ENCODE peak calls at places on chromosomes 4 and X, in seven cellular contexts. One of them, this sample, is unnamed.

GRCh38 chrX:21934414-21934813 is 6.1 kb upstream of the SMS start:
- DNase-seq in GM12878: no peak
- DNase-seq in GM23338: no peak
- DNase-seq in A549: no peak
- DNase-seq in HepG2: no peak
- DNase-seq in SK-N-SH: no peak
- DNase-seq in HCT116: no peak
- DNase-seq in this sample: no peak

GRCh38 chr4:139582044-139582443 is 26.0 kb upstream of the SETD7 start:
- DNase-seq in SK-N-SH: no peak
- DNase-seq in A549: no peak
- DNase-seq in GM12878: no peak
- DNase-seq in HepG2: no peak
- DNase-seq in GM23338: no peak
- DNase-seq in HCT116: no peak
- DNase-seq in this sample: no peak

GRCh38 chr4:46993075-46994006 is at the start of gene GABRA4:
- DNase-seq in GM12878: no peak
- DNase-seq in GM23338: peak; percentile 67
- DNase-seq in HepG2: no peak
- DNase-seq in A549: no peak
- DNase-seq in HCT116: no peak
- DNase-seq in SK-N-SH: no peak
- DNase-seq in this sample: no peak

GRCh38 chr4:7771056-7771455 is 168.6 kb downstream of the AFAP1 start:
- DNase-seq in A549: no peak
- DNase-seq in HCT116: no peak
- DNase-seq in SK-N-SH: no peak
- DNase-seq in GM23338: no peak
- DNase-seq in GM12878: no peak
- DNase-seq in HepG2: no peak
- DNase-seq in this sample: no peak

GRCh38 chrX:38214551-38214950 is 6.1 kb downstream of the SRPX start:
- DNase-seq in HepG2: no peak
- DNase-seq in A549: no peak
- DNase-seq in HCT116: no peak
- DNase-seq in GM23338: no peak
- DNase-seq in GM12878: no peak
- DNase-seq in SK-N-SH: no peak
- DNase-seq in this sample: no peak

GRCh38 chrX:13821740-13822139 is 4.8 kb upstream of the GPM6B start:
- DNase-seq in GM12878: no peak
- DNase-seq in SK-N-SH: no peak
- DNase-seq in HCT116: no peak
- DNase-seq in GM23338: no peak
- DNase-seq in HepG2: no peak
- DNase-seq in A549: no peak
- DNase-seq in this sample: no peak

GRCh38 chrX:73289039-73289438 is 74.4 kb upstream of the NAP1L2 start:
- DNase-seq in SK-N-SH: peak; percentile 0
- DNase-seq in HCT116: no peak
- DNase-seq in GM23338: peak; percentile 51
- DNase-seq in A549: no peak
- DNase-seq in HepG2: no peak
- DNase-seq in GM12878: no peak
- DNase-seq in this sample: no peak

GRCh38 chr4:90120037-90120436 is 7.2 kb upstream of the CCSER1 start:
- DNase-seq in SK-N-SH: no peak
- DNase-seq in HCT116: no peak
- DNase-seq in HepG2: no peak
- DNase-seq in A549: no peak
- DNase-seq in GM23338: peak; percentile 64
- DNase-seq in GM12878: no peak
- DNase-seq in this sample: no peak

GRCh38 chrX:13013353-13014110 is 30.9 kb downstream of the FAM9C start:
- DNase-seq in GM12878: no peak
- DNase-seq in HepG2: no peak
- DNase-seq in GM23338: no peak
- DNase-seq in HCT116: no peak
- DNase-seq in A549: no peak
- DNase-seq in SK-N-SH: no peak
- DNase-seq in this sample: peak; percentile 94

GRCh38 chr4:60724623-60725022 is 475.5 kb upstream of the ADGRL3 start:
- DNase-seq in HepG2: no peak
- DNase-seq in GM12878: no peak
- DNase-seq in A549: no peak
- DNase-seq in HCT116: no peak
- DNase-seq in SK-N-SH: no peak
- DNase-seq in GM23338: peak; percentile 8
- DNase-seq in this sample: no peak

GRCh38 chr4:7045961-7046921 is 3.1 kb downstream of the TADA2B start:
- DNase-seq in GM12878: peak; percentile 66
- DNase-seq in GM23338: no peak
- DNase-seq in HCT116: no peak
- DNase-seq in A549: no peak
- DNase-seq in SK-N-SH: no peak
- DNase-seq in HepG2: no peak
- DNase-seq in this sample: no peak

DNA sequence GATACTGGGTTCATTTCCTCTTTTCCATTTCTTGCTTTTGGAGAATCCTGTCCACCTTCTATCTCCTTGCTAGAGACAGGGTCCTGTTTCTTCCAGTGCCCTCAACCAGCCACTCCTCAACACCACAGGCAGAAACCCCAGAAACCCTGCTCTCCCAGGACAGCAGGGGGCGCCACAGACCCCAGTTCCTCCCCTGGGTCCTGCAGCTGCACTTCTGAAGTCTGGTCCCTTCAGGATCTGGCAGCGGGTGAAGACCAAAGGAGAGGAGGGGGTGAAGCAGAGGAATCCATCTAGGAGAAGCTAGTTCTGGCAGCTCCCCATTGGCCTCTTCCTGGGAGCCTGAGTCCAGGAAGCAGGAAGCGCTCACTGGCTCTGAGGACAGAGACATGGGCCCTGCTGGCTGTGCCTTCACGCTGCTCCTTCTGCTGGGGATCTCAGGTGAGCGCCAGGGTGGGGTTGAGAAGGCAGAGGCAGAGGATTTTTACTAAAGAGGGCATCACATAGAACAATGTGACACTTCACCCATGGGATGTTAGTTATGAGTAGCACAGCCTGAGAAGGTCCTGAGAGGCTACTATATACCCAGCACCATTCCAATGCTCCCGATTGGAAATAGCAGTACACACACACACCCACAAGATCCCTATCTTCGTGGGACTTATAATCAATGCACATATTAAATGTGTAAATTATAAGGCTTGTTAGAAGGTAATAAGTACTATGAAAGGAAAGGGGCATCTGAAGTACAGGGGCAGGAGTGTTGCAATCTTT is at the start of gene PRSS48:
- DNase-seq in HCT116: peak; percentile 34
- DNase-seq in SK-N-SH: peak; percentile 68
- DNase-seq in A549: peak; percentile 34
- DNase-seq in HepG2: peak; percentile 55
- DNase-seq in GM23338: peak; percentile 92
- DNase-seq in GM12878: no peak
- DNase-seq in this sample: peak; percentile 51
- TF ChIP-seq REST in HCT116: no peak
- TF ChIP-seq REST in SK-N-SH: no peak
- TF ChIP-seq REST in A549: no peak
- TF ChIP-seq REST in HepG2: no peak
- TF ChIP-seq REST in GM23338: no peak
- TF ChIP-seq REST in GM12878: no peak
- TF ChIP-seq REST in this sample: no peak

GRCh38 chr4:82360298-82361177 is 13.3 kb downstream of the HNRNPD start:
- DNase-seq in GM12878: no peak
- DNase-seq in HCT116: no peak
- DNase-seq in HepG2: no peak
- DNase-seq in SK-N-SH: peak; percentile 30
- DNase-seq in A549: no peak
- DNase-seq in GM23338: peak; percentile 70
- DNase-seq in this sample: no peak

GRCh38 chr4:82358773-82359324 is 14.9 kb downstream of the HNRNPD start:
- DNase-seq in HepG2: no peak
- DNase-seq in SK-N-SH: no peak
- DNase-seq in HCT116: no peak
- DNase-seq in A549: no peak
- DNase-seq in GM23338: no peak
- DNase-seq in GM12878: no peak
- DNase-seq in this sample: no peak

GRCh38 chr4:82367438-82368097 is 6.2 kb downstream of the HNRNPD start:
- DNase-seq in SK-N-SH: no peak
- DNase-seq in HepG2: no peak
- DNase-seq in HCT116: no peak
- DNase-seq in GM23338: no peak
- DNase-seq in A549: no peak
- DNase-seq in GM12878: no peak
- DNase-seq in this sample: no peak

GRCh38 chr4:82362565-82362964 is 11.2 kb downstream of the HNRNPD start:
- DNase-seq in HepG2: no peak
- DNase-seq in SK-N-SH: no peak
- DNase-seq in GM12878: no peak
- DNase-seq in GM23338: no peak
- DNase-seq in HCT116: no peak
- DNase-seq in A549: no peak
- DNase-seq in this sample: no peak

DNA sequence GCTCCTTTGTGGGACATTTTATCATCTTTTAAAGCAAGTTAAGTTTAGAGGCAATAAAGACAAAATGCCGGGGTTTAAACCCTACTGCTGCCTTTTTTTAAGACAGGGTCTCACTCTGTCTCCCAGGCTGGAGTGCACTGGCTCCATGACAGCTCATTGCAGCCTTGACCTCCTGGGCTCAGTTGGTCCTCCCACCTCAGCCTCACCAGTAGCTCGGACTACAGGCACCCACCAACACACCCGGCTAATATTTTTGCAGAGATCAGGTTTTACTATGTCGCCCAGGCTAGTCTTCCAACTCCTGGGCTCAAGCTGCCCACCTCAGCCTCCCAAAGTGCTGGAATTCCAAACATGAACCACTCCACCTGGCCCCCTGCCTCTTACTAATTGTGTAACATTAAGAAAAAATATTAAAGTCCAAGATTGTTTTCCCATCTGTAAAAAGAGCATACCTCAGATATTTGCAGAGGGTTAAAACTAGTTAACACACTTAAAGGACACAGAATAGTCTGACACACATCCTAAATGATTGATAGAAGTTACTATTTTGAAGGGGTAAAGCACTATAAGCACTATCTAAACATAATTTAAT is 9.8 kb downstream of the HNRNPD start:
- DNase-seq in HCT116: no peak
- DNase-seq in GM23338: no peak
- DNase-seq in HepG2: no peak
- DNase-seq in GM12878: no peak
- DNase-seq in SK-N-SH: no peak
- DNase-seq in A549: no peak
- DNase-seq in this sample: no peak
- H3K4me3 ChIP-seq in HCT116: no peak overlapping the region
- H3K4me3 ChIP-seq in GM23338: no peak overlapping the region
- H3K4me3 ChIP-seq in HepG2: no peak overlapping the region
- H3K4me3 ChIP-seq in GM12878: peak overlapping the region; percentile 9
- H3K4me3 ChIP-seq in SK-N-SH: no peak overlapping the region
- H3K4me3 ChIP-seq in A549: no peak overlapping the region
- H3K4me3 ChIP-seq in this sample: no peak overlapping the region

DNA sequence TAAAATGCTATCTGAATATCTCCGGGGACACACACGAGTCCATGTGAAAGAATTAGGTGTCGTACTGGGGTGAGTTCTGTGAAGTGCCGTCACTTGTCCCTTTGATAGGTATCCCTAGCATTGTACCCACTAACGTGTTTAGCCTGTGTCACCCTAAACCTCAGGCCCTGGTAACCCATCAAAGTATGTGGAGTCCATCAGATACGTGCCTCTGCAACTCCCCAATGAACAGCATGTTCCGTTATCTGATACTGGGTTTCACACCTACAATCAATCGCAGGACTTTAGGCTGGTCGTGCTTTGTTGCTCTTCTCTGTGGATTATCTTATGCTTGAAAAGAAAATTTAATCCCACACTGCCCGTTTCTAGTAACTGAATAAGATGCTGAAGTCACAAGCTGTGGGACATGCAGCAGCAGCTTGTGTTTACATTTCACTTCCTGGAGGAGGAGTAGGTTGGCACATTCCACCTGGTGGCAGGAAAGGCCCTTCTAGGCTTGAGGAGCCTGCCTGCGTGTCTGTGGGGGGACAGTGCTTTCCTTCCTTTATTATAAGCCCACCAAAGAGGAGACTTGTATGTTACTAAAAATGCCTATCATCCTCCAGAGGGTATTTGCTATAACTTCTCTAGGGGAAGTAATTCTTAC is 127.1 kb downstream of the FNIP2 start:
- DNase-seq in GM12878: no peak
- DNase-seq in SK-N-SH: no peak
- DNase-seq in A549: no peak
- DNase-seq in HepG2: no peak
- DNase-seq in GM23338: peak; percentile 61
- DNase-seq in HCT116: no peak
- DNase-seq in this sample: no peak
- TF ChIP-seq CTCF in GM12878: no peak
- TF ChIP-seq CTCF in SK-N-SH: no peak
- TF ChIP-seq CTCF in A549: no peak
- TF ChIP-seq CTCF in HepG2: peak; percentile 25
- TF ChIP-seq CTCF in GM23338: peak; percentile 60
- TF ChIP-seq CTCF in HCT116: no peak
- TF ChIP-seq CTCF in this sample: no peak

GRCh38 chr4:118950224-118950623 is 61.6 kb downstream of the SYNPO2 start:
- DNase-seq in HepG2: no peak
- DNase-seq in GM23338: peak; percentile 27
- DNase-seq in A549: no peak
- DNase-seq in SK-N-SH: no peak
- DNase-seq in HCT116: no peak
- DNase-seq in GM12878: no peak
- DNase-seq in this sample: peak; percentile 57

GRCh38 chr4:118950929-118951570 is 62.4 kb downstream of the SYNPO2 start:
- DNase-seq in A549: no peak
- DNase-seq in SK-N-SH: no peak
- DNase-seq in GM23338: no peak
- DNase-seq in HCT116: no peak
- DNase-seq in HepG2: no peak
- DNase-seq in GM12878: no peak
- DNase-seq in this sample: no peak

GRCh38 chr4:118955515-118955914 is 66.9 kb downstream of the SYNPO2 start:
- DNase-seq in HepG2: no peak
- DNase-seq in GM12878: no peak
- DNase-seq in SK-N-SH: no peak
- DNase-seq in A549: no peak
- DNase-seq in HCT116: no peak
- DNase-seq in GM23338: no peak
- DNase-seq in this sample: no peak

GRCh38 chr4:118954246-118954645 is 65.6 kb downstream of the SYNPO2 start:
- DNase-seq in HepG2: no peak
- DNase-seq in SK-N-SH: no peak
- DNase-seq in HCT116: peak; percentile 15
- DNase-seq in GM12878: no peak
- DNase-seq in GM23338: no peak
- DNase-seq in A549: no peak
- DNase-seq in this sample: no peak

DNA sequence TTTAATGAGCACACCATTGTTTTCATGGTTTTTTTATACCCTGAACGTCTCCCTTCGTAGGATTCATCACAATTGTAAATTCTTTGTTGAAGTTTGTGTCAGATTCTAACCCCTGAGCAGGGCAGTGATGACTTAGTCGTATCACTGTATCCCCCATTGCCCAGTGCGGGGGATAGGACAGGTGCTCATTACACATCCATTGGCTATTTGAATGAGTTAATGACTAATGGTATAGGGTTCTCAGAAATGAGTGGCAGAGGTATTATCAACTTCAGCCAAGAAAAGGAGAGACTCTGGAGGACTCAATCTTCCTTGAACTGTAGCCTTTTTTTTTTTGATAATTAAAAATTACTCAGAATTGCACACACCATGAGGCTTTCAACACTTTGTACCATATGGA is 64.6 kb downstream of the SYNPO2 start:
- DNase-seq in GM12878: no peak
- DNase-seq in SK-N-SH: no peak
- DNase-seq in HCT116: no peak
- DNase-seq in GM23338: no peak
- DNase-seq in HepG2: no peak
- DNase-seq in A549: no peak
- DNase-seq in this sample: no peak
- TF ChIP-seq REST in GM12878: no peak
- TF ChIP-seq REST in SK-N-SH: no peak
- TF ChIP-seq REST in HCT116: no peak
- TF ChIP-seq REST in GM23338: no peak
- TF ChIP-seq REST in HepG2: no peak
- TF ChIP-seq REST in A549: no peak
- TF ChIP-seq REST in this sample: no peak